ENCODE peak calls at places on chromosome 6, in seven cellular contexts. H, I, Y, L, F, P and C are unnamed samples.

GRCh38 chr6:123323419-123324329 is 313.1 kb downstream of the TRDN start:
- DNase-seq in H (no peak), I (peak; percentile 11), Y (no peak), L (peak; percentile 4), F (no peak), P (no peak), C (no peak)

GRCh38 chr6:160217863-160218262 is 40.8 kb downstream of the SLC22A2 start:
- DNase-seq in H (no peak), I (no peak), Y (no peak), L (no peak), F (no peak), P (no peak), C (no peak)

GRCh38 chr6:142478117-142478516 is 176.3 kb downstream of the ADGRG6 start:
- DNase-seq in H (no peak), I (peak; percentile 44), Y (peak; percentile 64), L (peak; percentile 28), F (no peak), P (no peak), C (no peak)

GRCh38 chr6:40399888-40400468 is 187.2 kb downstream of the LRFN2 start:
- DNase-seq in H (no peak), I (no peak), Y (no peak), L (no peak), F (no peak), P (no peak), C (no peak)

GRCh38 chr6:27161946-27162603 is 85.4 kb upstream of the PRSS16 start:
- DNase-seq in H (no peak), I (peak; percentile 70), Y (peak; percentile 80), L (peak; percentile 53), F (no peak), P (no peak), C (no peak)

GRCh38 chr6:5968817-5969726 is 37.7 kb downstream of the NRN1 start:
- DNase-seq in H (no peak), I (peak; percentile 53), Y (peak; percentile 20), L (no peak), F (peak; percentile 74), P (no peak), C (no peak)

GRCh38 chr6:101722991-101723579 is 329.6 kb downstream of the GRIK2 start:
- DNase-seq in H (peak; percentile 78), I (peak; percentile 89), Y (peak; percentile 69), L (peak; percentile 83), F (no peak), P (no peak), C (no peak)

GRCh38 chr6:5395719-5396118 is 134.4 kb downstream of the FARS2 start:
- DNase-seq in H (no peak), I (no peak), Y (no peak), L (no peak), F (no peak), P (no peak), C (no peak)

GRCh38 chr6:117448011-117448410 is 22.3 kb upstream of the ROS1 start:
- DNase-seq in H (no peak), I (peak; percentile 62), Y (no peak), L (peak; percentile 16), F (no peak), P (no peak), C (no peak)

GRCh38 chr6:148747493-148748160 is 797 bp downstream of the UST start:
- DNase-seq in H (no peak), I (peak; percentile 45), Y (peak; percentile 26), L (peak; percentile 21), F (peak; percentile 83), P (peak; percentile 49), C (peak; percentile 76)

GRCh38 chr6:26361544-26361943 is 3.5 kb upstream of the BTN3A2 start:
- DNase-seq in H (no peak), I (no peak), Y (no peak), L (no peak), F (no peak), P (no peak), C (no peak)

GRCh38 chr6:162099685-162100084 is 627.9 kb downstream of the PRKN start:
- DNase-seq in H (peak; percentile 31), I (peak; percentile 98), Y (peak; percentile 89), L (peak; percentile 79), F (peak; percentile 74), P (no peak), C (no peak)

GRCh38 chr6:16909599-16910360 is 148.5 kb upstream of the ATXN1 start:
- DNase-seq in H (peak; percentile 76), I (peak; percentile 97), Y (peak; percentile 86), L (peak; percentile 94), F (no peak), P (no peak), C (no peak)

GRCh38 chr6:42148058-42148457 is 5.6 kb upstream of the C6orf132 start:
- DNase-seq in H (no peak), I (peak; percentile 51), Y (peak; percentile 47), L (no peak), F (no peak), P (no peak), C (no peak)

GRCh38 chr6:6008648-6009421 is 2.1 kb upstream of the NRN1 start:
- DNase-seq in H (no peak), I (no peak), Y (peak; percentile 43), L (no peak), F (peak; percentile 88), P (peak; percentile 44), C (peak; percentile 81)

GRCh38 chr6:85483041-85483700 is 33.3 kb downstream of the NT5E start:
- DNase-seq in H (no peak), I (peak; percentile 58), Y (peak; percentile 78), L (peak; percentile 80), F (peak; percentile 87), P (peak; percentile 88), C (peak; percentile 65)

GRCh38 chr6:723540-723939 is 30.6 kb upstream of the EXOC2 start:
- DNase-seq in H (no peak), I (no peak), Y (no peak), L (no peak), F (no peak), P (no peak), C (no peak)

GRCh38 chr6:28008053-28008452 is 51.0 kb downstream of the OR2B6 start:
- DNase-seq in H (no peak), I (no peak), Y (no peak), L (no peak), F (no peak), P (no peak), C (no peak)

GRCh38 chr6:165820934-165821333 is 157.9 kb upstream of the PDE10A start:
- DNase-seq in H (no peak), I (no peak), Y (no peak), L (no peak), F (no peak), P (no peak), C (no peak)

GRCh38 chr6:3230275-3231212 is 3.1 kb upstream of the TUBB2B start:
- DNase-seq in H (no peak), I (peak; percentile 58), Y (peak; percentile 43), L (no peak), F (no peak), P (no peak), C (no peak)

GRCh38 chr6:3229566-3230274 is 2.3 kb upstream of the TUBB2B start:
- DNase-seq in H (no peak), I (peak; percentile 56), Y (no peak), L (no peak), F (no peak), P (no peak), C (peak; percentile 69)

GRCh38 chr6:3233321-3233720 is 5.9 kb upstream of the TUBB2B start:
- DNase-seq in H (no peak), I (no peak), Y (no peak), L (no peak), F (no peak), P (no peak), C (no peak)

GRCh38 chr6:3232017-3232838 is 4.8 kb upstream of the TUBB2B start:
- DNase-seq in H (no peak), I (no peak), Y (no peak), L (no peak), F (no peak), P (no peak), C (no peak)

GRCh38 chr6:3231213-3232016 is 4.0 kb upstream of the TUBB2B start:
- DNase-seq in H (peak; percentile 21), I (peak; percentile 74), Y (peak; percentile 67), L (peak; percentile 73), F (peak; percentile 84), P (peak; percentile 74), C (no peak)
- H3K4me3 ChIP-seq in H (peak overlapping the region; percentile 63), I (peak overlapping the region; percentile 52), Y (peak overlapping the region; percentile 63), L (peak overlapping the region; percentile 65), F (peak overlapping the region; percentile 52), P (peak overlapping the region; percentile 39), C (no peak overlapping the region)

DNA sequence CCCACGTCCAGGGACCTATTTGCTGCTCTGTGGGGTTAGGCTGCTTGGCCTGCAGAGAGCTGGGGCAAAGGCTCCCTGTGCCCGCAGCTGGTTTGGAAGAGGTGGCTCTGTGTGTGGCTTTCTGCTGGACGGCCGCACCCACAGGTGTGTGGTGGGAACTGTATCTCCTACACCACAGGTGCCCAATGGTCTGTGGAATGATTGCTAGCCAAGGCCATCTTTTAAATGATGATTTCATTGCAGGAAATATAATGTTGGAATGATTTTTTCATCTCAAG is 178.4 kb downstream of the DLL1 start:
- DNase-seq in H (no peak), I (no peak), Y (no peak), L (no peak), F (peak; percentile 34), P (no peak), C (no peak)
- TF ChIP-seq CTCF in H (no peak), I (no peak), Y (no peak), L (no peak), F (no peak), P (no peak), C (no peak)

GRCh38 chr6:21264288-21264818 is 329.2 kb upstream of the SOX4 start:
- DNase-seq in H (no peak), I (no peak), Y (no peak), L (no peak), F (no peak), P (no peak), C (no peak)
- H3K4me3 ChIP-seq in H (no peak overlapping the region), I (no peak overlapping the region), Y (no peak overlapping the region), L (no peak overlapping the region), F (no peak overlapping the region), P (no peak overlapping the region), C (peak overlapping the region; percentile 1)

GRCh38 chr6:14700202-14700601 is 545.7 kb upstream of the JARID2 start:
- DNase-seq in H (no peak), I (no peak), Y (no peak), L (no peak), F (no peak), P (no peak), C (no peak)

GRCh38 chr6:14705841-14706377 is 540.0 kb upstream of the JARID2 start:
- DNase-seq in H (no peak), I (no peak), Y (no peak), L (no peak), F (no peak), P (no peak), C (no peak)

GRCh38 chr6:14703586-14703985 is 542.3 kb upstream of the JARID2 start:
- DNase-seq in H (no peak), I (peak; percentile 95), Y (peak; percentile 81), L (peak; percentile 45), F (no peak), P (no peak), C (no peak)

GRCh38 chr6:14704383-14705271 is 541.2 kb upstream of the JARID2 start:
- DNase-seq in H (no peak), I (no peak), Y (no peak), L (peak; percentile 52), F (no peak), P (no peak), C (no peak)

DNA sequence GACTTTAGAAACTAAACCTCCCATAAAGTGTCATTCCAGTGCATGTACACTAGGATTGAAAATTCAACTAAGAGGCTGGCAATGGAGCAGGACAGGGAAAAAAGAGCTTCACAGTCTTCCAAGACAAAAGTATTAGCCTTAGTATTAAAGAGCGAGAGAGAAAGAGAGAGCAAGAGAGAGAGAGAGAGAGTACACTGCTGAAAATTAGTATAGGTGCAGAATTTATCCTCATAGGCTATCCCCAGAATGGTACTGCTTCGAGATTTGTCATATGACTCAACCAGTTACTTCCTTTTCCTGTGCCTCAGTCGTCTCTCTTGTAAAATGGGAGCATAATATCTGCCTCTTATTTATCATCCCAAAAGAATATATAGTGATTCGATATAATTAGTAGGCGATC is 543.2 kb upstream of the JARID2 start:
- DNase-seq in H (no peak), I (no peak), Y (no peak), L (no peak), F (no peak), P (no peak), C (no peak)
- TF ChIP-seq CTCF in H (no peak), I (no peak), Y (no peak), L (no peak), F (no peak), P (no peak), C (no peak)